ENCODE peak calls at places on chromosome 2, in ten cellular contexts. One of them, this sample, is unnamed.

GRCh38 chr2:229129738-229130371 is 141.2 kb downstream of the PID1 start:
- DNase-seq in right lobe of liver: no peak
- DNase-seq in fibroblast of lung: peak
- DNase-seq in H9: no peak
- DNase-seq in A549: no peak
- DNase-seq in neuronal stem cell: no peak
- DNase-seq in effector memory CD4-positive, alpha-beta T cell: no peak
- DNase-seq in AG04450: no peak
- DNase-seq in heart right ventricle: no peak
- DNase-seq in H1: no peak
- DNase-seq in this sample: peak

GRCh38 chr2:105887246-105887645 is 142.5 kb downstream of the NCK2 start:
- DNase-seq in right lobe of liver: no peak
- DNase-seq in fibroblast of lung: no peak
- DNase-seq in H9: no peak
- DNase-seq in A549: no peak
- DNase-seq in neuronal stem cell: no peak
- DNase-seq in effector memory CD4-positive, alpha-beta T cell: no peak
- DNase-seq in AG04450: no peak
- DNase-seq in heart right ventricle: no peak
- DNase-seq in H1: no peak
- DNase-seq in this sample: no peak

GRCh38 chr2:197125000-197125399 is 185.6 kb downstream of the ANKRD44 start:
- DNase-seq in right lobe of liver: no peak
- DNase-seq in fibroblast of lung: peak
- DNase-seq in H9: no peak
- DNase-seq in A549: no peak
- DNase-seq in neuronal stem cell: no peak
- DNase-seq in effector memory CD4-positive, alpha-beta T cell: no peak
- DNase-seq in AG04450: peak
- DNase-seq in heart right ventricle: no peak
- DNase-seq in H1: no peak
- DNase-seq in this sample: no peak

GRCh38 chr2:4828682-4829374 is 863.4 kb upstream of the SOX11 start:
- DNase-seq in right lobe of liver: no peak
- DNase-seq in fibroblast of lung: no peak
- DNase-seq in H9: no peak
- DNase-seq in A549: no peak
- DNase-seq in neuronal stem cell: no peak
- DNase-seq in effector memory CD4-positive, alpha-beta T cell: no peak
- DNase-seq in AG04450: no peak
- DNase-seq in heart right ventricle: no peak
- DNase-seq in H1: no peak
- DNase-seq in this sample: no peak

GRCh38 chr2:169818241-169818640 is 6.5 kb downstream of the METTL5 start:
- DNase-seq in right lobe of liver: no peak
- DNase-seq in fibroblast of lung: no peak
- DNase-seq in H9: no peak
- DNase-seq in A549: no peak
- DNase-seq in neuronal stem cell: no peak
- DNase-seq in effector memory CD4-positive, alpha-beta T cell: no peak
- DNase-seq in AG04450: no peak
- DNase-seq in heart right ventricle: no peak
- DNase-seq in H1: no peak
- DNase-seq in this sample: no peak

GRCh38 chr2:147297820-147298219 is 547.0 kb upstream of the ACVR2A start:
- DNase-seq in right lobe of liver: no peak
- DNase-seq in fibroblast of lung: no peak
- DNase-seq in H9: no peak
- DNase-seq in A549: no peak
- DNase-seq in neuronal stem cell: no peak
- DNase-seq in effector memory CD4-positive, alpha-beta T cell: peak
- DNase-seq in AG04450: no peak
- DNase-seq in heart right ventricle: no peak
- DNase-seq in H1: no peak
- DNase-seq in this sample: no peak

GRCh38 chr2:197873293-197873701 is 68.9 kb downstream of the PLCL1 start:
- DNase-seq in right lobe of liver: no peak
- DNase-seq in fibroblast of lung: peak
- DNase-seq in H9: peak
- DNase-seq in A549: no peak
- DNase-seq in neuronal stem cell: no peak
- DNase-seq in effector memory CD4-positive, alpha-beta T cell: no peak
- DNase-seq in AG04450: peak
- DNase-seq in heart right ventricle: no peak
- DNase-seq in H1: no peak
- DNase-seq in this sample: peak

GRCh38 chr2:23550553-23550952 is 165.6 kb downstream of the KLHL29 start:
- DNase-seq in right lobe of liver: no peak
- DNase-seq in fibroblast of lung: no peak
- DNase-seq in H9: no peak
- DNase-seq in A549: no peak
- DNase-seq in neuronal stem cell: no peak
- DNase-seq in effector memory CD4-positive, alpha-beta T cell: no peak
- DNase-seq in AG04450: no peak
- DNase-seq in heart right ventricle: no peak
- DNase-seq in H1: no peak
- DNase-seq in this sample: no peak

DNA sequence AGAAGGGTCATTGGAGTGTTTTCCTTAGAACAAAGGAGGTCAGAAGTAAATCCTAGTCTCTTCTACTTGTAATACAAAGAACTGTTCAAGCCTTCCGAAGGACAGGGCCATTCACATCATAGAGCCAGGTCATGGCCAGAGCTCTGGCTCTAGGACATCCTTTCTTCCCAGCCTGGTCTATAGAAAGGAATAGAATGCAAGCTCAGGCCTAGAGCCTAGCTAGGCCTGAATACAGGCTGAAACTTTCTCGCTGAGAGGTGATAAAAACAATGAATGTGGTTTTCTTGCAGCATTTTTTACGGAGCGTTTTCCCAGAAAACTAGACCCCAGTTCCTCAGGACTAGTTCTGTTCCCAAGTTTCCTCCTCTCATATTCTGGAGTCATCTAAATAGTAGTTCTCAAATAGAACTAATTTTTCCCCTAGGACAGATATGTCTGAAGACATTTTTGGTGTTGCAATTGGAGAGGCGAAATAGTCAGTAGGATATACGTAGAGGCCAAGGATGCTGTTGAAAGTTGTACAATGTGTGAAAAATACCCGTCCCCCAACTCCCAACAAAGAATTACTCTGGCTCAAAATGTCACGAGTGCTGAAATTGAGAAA is 6.8 kb downstream of the UGT1A6 start:
- DNase-seq in right lobe of liver: no peak
- DNase-seq in fibroblast of lung: peak
- DNase-seq in H9: no peak
- DNase-seq in A549: no peak
- DNase-seq in neuronal stem cell: no peak
- DNase-seq in effector memory CD4-positive, alpha-beta T cell: no peak
- DNase-seq in AG04450: no peak
- DNase-seq in heart right ventricle: no peak
- DNase-seq in H1: no peak
- DNase-seq in this sample: no peak
- H3K27ac ChIP-seq in right lobe of liver: peak
- H3K27ac ChIP-seq in fibroblast of lung: no peak
- H3K27ac ChIP-seq in H9: no peak
- H3K27ac ChIP-seq in A549: peak
- H3K27ac ChIP-seq in neuronal stem cell: peak
- H3K27ac ChIP-seq in effector memory CD4-positive, alpha-beta T cell: no peak
- H3K27ac ChIP-seq in AG04450: peak
- H3K27ac ChIP-seq in heart right ventricle: no peak
- H3K27ac ChIP-seq in H1: no peak
- H3K27ac ChIP-seq in this sample: peak

GRCh38 chr2:190780594-190780993 is 100.0 kb upstream of the GLS start:
- DNase-seq in right lobe of liver: no peak
- DNase-seq in fibroblast of lung: no peak
- DNase-seq in H9: no peak
- DNase-seq in A549: no peak
- DNase-seq in neuronal stem cell: no peak
- DNase-seq in effector memory CD4-positive, alpha-beta T cell: no peak
- DNase-seq in AG04450: no peak
- DNase-seq in heart right ventricle: no peak
- DNase-seq in H1: no peak
- DNase-seq in this sample: no peak
- H3K27ac ChIP-seq in right lobe of liver: no peak
- H3K27ac ChIP-seq in fibroblast of lung: no peak
- H3K27ac ChIP-seq in H9: no peak
- H3K27ac ChIP-seq in A549: no peak
- H3K27ac ChIP-seq in neuronal stem cell: no peak
- H3K27ac ChIP-seq in effector memory CD4-positive, alpha-beta T cell: no peak
- H3K27ac ChIP-seq in AG04450: no peak
- H3K27ac ChIP-seq in heart right ventricle: no peak
- H3K27ac ChIP-seq in H1: no peak
- H3K27ac ChIP-seq in this sample: no peak

GRCh38 chr2:237148624-237149023 is 62.9 kb downstream of the COPS8 start:
- DNase-seq in right lobe of liver: no peak
- DNase-seq in fibroblast of lung: no peak
- DNase-seq in H9: no peak
- DNase-seq in A549: no peak
- DNase-seq in neuronal stem cell: no peak
- DNase-seq in effector memory CD4-positive, alpha-beta T cell: no peak
- DNase-seq in AG04450: no peak
- DNase-seq in heart right ventricle: no peak
- DNase-seq in H1: no peak
- DNase-seq in this sample: no peak
- H3K27ac ChIP-seq in right lobe of liver: no peak
- H3K27ac ChIP-seq in fibroblast of lung: no peak
- H3K27ac ChIP-seq in H9: no peak
- H3K27ac ChIP-seq in A549: no peak
- H3K27ac ChIP-seq in neuronal stem cell: no peak
- H3K27ac ChIP-seq in effector memory CD4-positive, alpha-beta T cell: no peak
- H3K27ac ChIP-seq in AG04450: no peak
- H3K27ac ChIP-seq in heart right ventricle: no peak
- H3K27ac ChIP-seq in H1: no peak
- H3K27ac ChIP-seq in this sample: no peak

GRCh38 chr2:159153463-159153862 is 133.0 kb downstream of the WDSUB1 start:
- DNase-seq in right lobe of liver: no peak
- DNase-seq in fibroblast of lung: no peak
- DNase-seq in H9: no peak
- DNase-seq in A549: no peak
- DNase-seq in neuronal stem cell: no peak
- DNase-seq in effector memory CD4-positive, alpha-beta T cell: no peak
- DNase-seq in AG04450: no peak
- DNase-seq in heart right ventricle: no peak
- DNase-seq in H1: no peak
- DNase-seq in this sample: no peak
- H3K27ac ChIP-seq in right lobe of liver: no peak
- H3K27ac ChIP-seq in fibroblast of lung: no peak
- H3K27ac ChIP-seq in H9: no peak
- H3K27ac ChIP-seq in A549: no peak
- H3K27ac ChIP-seq in neuronal stem cell: no peak
- H3K27ac ChIP-seq in effector memory CD4-positive, alpha-beta T cell: no peak
- H3K27ac ChIP-seq in AG04450: no peak
- H3K27ac ChIP-seq in heart right ventricle: peak
- H3K27ac ChIP-seq in H1: no peak
- H3K27ac ChIP-seq in this sample: no peak

DNA sequence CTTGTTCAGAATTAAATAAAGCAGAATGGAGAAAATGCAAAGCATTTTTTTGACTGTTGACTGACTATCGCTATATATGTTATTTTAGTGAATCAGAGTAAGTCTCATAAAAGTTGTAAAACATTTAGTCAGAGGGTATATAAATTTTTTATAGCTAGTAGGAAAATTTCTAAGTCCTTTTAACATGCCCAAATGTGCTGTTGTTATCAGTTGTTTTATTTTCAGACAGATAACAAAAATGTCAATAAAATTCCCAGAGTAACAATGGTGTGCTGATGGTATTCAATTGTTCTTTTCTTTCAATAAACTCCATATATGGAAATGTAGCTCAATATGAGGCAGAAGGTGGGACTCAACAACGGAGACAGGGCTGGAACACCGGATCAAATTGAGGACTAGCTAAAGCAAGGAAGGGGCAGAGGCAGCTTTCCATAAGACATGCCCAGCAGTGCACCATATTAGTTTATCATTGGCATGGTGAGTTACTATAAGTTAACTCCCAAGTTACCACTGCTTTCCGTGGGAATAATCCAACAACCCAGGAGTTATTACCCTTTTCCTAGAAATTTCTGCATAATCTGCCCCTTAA is 26.6 kb downstream of the GULP1 start:
- DNase-seq in right lobe of liver: no peak
- DNase-seq in fibroblast of lung: no peak
- DNase-seq in H9: no peak
- DNase-seq in A549: no peak
- DNase-seq in neuronal stem cell: no peak
- DNase-seq in effector memory CD4-positive, alpha-beta T cell: no peak
- DNase-seq in AG04450: no peak
- DNase-seq in heart right ventricle: no peak
- DNase-seq in H1: no peak
- DNase-seq in this sample: no peak
- H3K27ac ChIP-seq in right lobe of liver: no peak
- H3K27ac ChIP-seq in fibroblast of lung: no peak
- H3K27ac ChIP-seq in H9: no peak
- H3K27ac ChIP-seq in A549: no peak
- H3K27ac ChIP-seq in neuronal stem cell: no peak
- H3K27ac ChIP-seq in effector memory CD4-positive, alpha-beta T cell: no peak
- H3K27ac ChIP-seq in AG04450: no peak
- H3K27ac ChIP-seq in heart right ventricle: no peak
- H3K27ac ChIP-seq in H1: no peak
- H3K27ac ChIP-seq in this sample: no peak

GRCh38 chr2:238022594-238023157 is 38.1 kb upstream of the SCLY start:
- DNase-seq in right lobe of liver: no peak
- DNase-seq in fibroblast of lung: no peak
- DNase-seq in H9: no peak
- DNase-seq in A549: no peak
- DNase-seq in neuronal stem cell: no peak
- DNase-seq in effector memory CD4-positive, alpha-beta T cell: no peak
- DNase-seq in AG04450: no peak
- DNase-seq in heart right ventricle: no peak
- DNase-seq in H1: no peak
- DNase-seq in this sample: no peak
- H3K27ac ChIP-seq in right lobe of liver: no peak
- H3K27ac ChIP-seq in fibroblast of lung: no peak
- H3K27ac ChIP-seq in H9: no peak
- H3K27ac ChIP-seq in A549: no peak
- H3K27ac ChIP-seq in neuronal stem cell: no peak
- H3K27ac ChIP-seq in effector memory CD4-positive, alpha-beta T cell: no peak
- H3K27ac ChIP-seq in AG04450: no peak
- H3K27ac ChIP-seq in heart right ventricle: no peak
- H3K27ac ChIP-seq in H1: no peak
- H3K27ac ChIP-seq in this sample: no peak

This sample was measured in endodermal cell.